ENCODE peak calls at places on chromosomes 3 and 15, in four cellular contexts. L, J, V and I are unnamed samples.
A peak's percentile ranks its signal among the peaks of the same experiment; 100 is the strongest.

GRCh38 chr3:125357032-125357658 is 18.0 kb downstream of the ZNF148 start:
- DNase-seq in L (peak; percentile 36), J (no peak), V (peak; percentile 78), I (no peak)

GRCh38 chr15:99212401-99212800 is 37.0 kb downstream of the TTC23 start:
- DNase-seq in L (no peak), J (no peak), V (no peak), I (no peak)

GRCh38 chr3:99324854-99325253 is 313.5 kb upstream of the COL8A1 start:
- DNase-seq in L (no peak), J (no peak), V (no peak), I (no peak)

GRCh38 chr3:69090021-69090420 is 5.3 kb downstream of the ARL6IP5 start:
- DNase-seq in L (no peak), J (no peak), V (no peak), I (no peak)

GRCh38 chr3:111246967-111247760 is 175.5 kb downstream of the NECTIN3 start:
- DNase-seq in L (no peak), J (no peak), V (no peak), I (no peak)

GRCh38 chr3:81435050-81435449 is 326.4 kb downstream of the GBE1 start:
- DNase-seq in L (no peak), J (no peak), V (no peak), I (no peak)

GRCh38 chr3:195160257-195160898 is 110.6 kb downstream of the XXYLT1 start:
- DNase-seq in L (no peak), J (no peak), V (no peak), I (peak; percentile 54)

GRCh38 chr15:101320501-101321052 is 25.5 kb upstream of the SNRPA1 start:
- DNase-seq in L (peak; percentile 10), J (no peak), V (peak; percentile 75), I (no peak)

GRCh38 chr3:27228805-27229204 is 140.4 kb downstream of the NEK10 start:
- DNase-seq in L (no peak), J (no peak), V (no peak), I (no peak)

GRCh38 chr3:134753999-134754742 is 40.9 kb upstream of the EPHB1 start:
- DNase-seq in L (no peak), J (no peak), V (no peak), I (no peak)

GRCh38 chr3:125591116-125591755 is 4.1 kb downstream of the OSBPL11 start:
- DNase-seq in L (peak; percentile 21), J (no peak), V (no peak), I (no peak)

GRCh38 chr15:98221577-98221976 is 261.1 kb downstream of the ARRDC4 start:
- DNase-seq in L (no peak), J (no peak), V (no peak), I (no peak)

GRCh38 chr15:22895465-22896190 is 57.2 kb downstream of the NIPA2 start:
- DNase-seq in L (no peak), J (peak; percentile 1), V (no peak), I (no peak)

GRCh38 chr15:49327927-49328326 is 95.1 kb upstream of the FGF7 start:
- DNase-seq in L (no peak), J (no peak), V (no peak), I (no peak)
- H3K27ac ChIP-seq in L (no peak overlapping the region), J (no peak overlapping the region), V (no peak overlapping the region), I (no peak overlapping the region)

GRCh38 chr3:139571744-139572143 is 32.2 kb upstream of the RBP1 start:
- DNase-seq in L (no peak), J (no peak), V (no peak), I (no peak)
- H3K4me1 ChIP-seq in L (peaks cover 12% of the 10 kb centered on the region), J (no peaks in the 10 kb centered on the region), V (no peaks in the 10 kb centered on the region), I (no peaks in the 10 kb centered on the region)

GRCh38 chr15:96415513-96416217 is 85.2 kb downstream of the NR2F2 start:
- DNase-seq in L (no peak), J (no peak), V (no peak), I (no peak)
- H3K27me3 ChIP-seq in L (peaks cover 35% of the 10 kb centered on the region), J (peaks cover 4% of the 10 kb centered on the region), V (peaks cover 5% of the 10 kb centered on the region), I (no peaks in the 10 kb centered on the region)

DNA sequence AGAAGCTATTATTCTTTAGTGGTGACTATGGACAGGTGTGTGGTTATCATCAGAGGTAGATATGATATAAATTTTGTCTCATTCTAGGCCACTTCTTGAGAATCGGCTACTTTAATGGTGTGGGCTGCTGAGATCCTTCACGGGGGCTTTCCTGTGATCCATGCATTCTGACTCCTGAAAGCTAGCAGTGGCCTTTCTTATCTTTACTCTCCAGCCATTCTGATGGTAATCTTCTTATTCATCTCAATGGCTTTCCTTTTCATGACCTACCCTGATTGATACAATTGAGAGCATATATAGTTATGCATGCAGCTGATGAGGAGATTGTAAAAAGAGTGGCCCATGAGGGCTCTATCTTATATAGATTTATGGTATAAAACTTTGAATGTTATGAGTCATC is 78.3 kb upstream of the ZPLD1 start:
- DNase-seq in L (no peak), J (no peak), V (no peak), I (no peak)
- H3K27ac ChIP-seq in L (no peak overlapping the region), J (no peak overlapping the region), V (no peak overlapping the region), I (no peak overlapping the region)